ENCODE peak calls at places on chromosomes 7 and 10, in seven cellular contexts. K is endothelial cell, O is WTC11, S is GM13977, G is colonic mucosa, A is fibroblast of mammary gland, J is OCI-LY7. F is an unnamed sample.

GRCh38 chr7:155002411-155003214 is at the start of gene PAXIP1:
- DNase-seq in K (peak), A (peak), S (peak), G (no peak), J (peak), O (peak), F (peak)

GRCh38 chr7:41574377-41574776 is 128.5 kb downstream of the INHBA start:
- DNase-seq in O (no peak), K (no peak), S (no peak), J (no peak), A (peak), G (no peak), F (no peak)

GRCh38 chr10:43922335-43923280 is 273.9 kb upstream of the ZNF32 start:
- DNase-seq in S (no peak), A (no peak), K (no peak), J (peak), G (no peak), O (no peak), F (no peak)

GRCh38 chr7:24245362-24245761 is 38.6 kb upstream of the NPY start:
- DNase-seq in G (no peak), S (peak), K (no peak), A (no peak), J (no peak), O (no peak), F (no peak)

GRCh38 chr10:31315453-31315852 is 3.6 kb upstream of the ZEB1 start:
- DNase-seq in A (peak), O (no peak), K (no peak), J (no peak), S (no peak), G (no peak), F (no peak)

GRCh38 chr7:25965405-25966123 is 186.4 kb upstream of the NFE2L3 start:
- DNase-seq in A (peak), K (no peak), S (no peak), J (no peak), G (peak), O (no peak), F (no peak)

GRCh38 chr7:122140918-122141317 is 3.1 kb downstream of the AASS start:
- DNase-seq in G (no peak), J (no peak), O (no peak), S (no peak), K (no peak), A (no peak), F (no peak)

GRCh38 chr10:132947843-132948242 is 5.5 kb upstream of the CFAP46 start:
- DNase-seq in A (no peak), O (no peak), K (no peak), J (no peak), G (no peak), S (no peak), F (no peak)

GRCh38 chr7:56218510-56218909 is 102.3 kb upstream of the NUPR2 start:
- DNase-seq in J (no peak), S (no peak), A (no peak), O (no peak), K (no peak), G (no peak), F (no peak)

GRCh38 chr7:28093617-28094232 is 86.9 kb downstream of the JAZF1 start:
- DNase-seq in G (peak), J (peak), A (peak), S (peak), O (peak), K (peak), F (peak)

GRCh38 chr10:112773783-112774182 is 176.3 kb upstream of the TCF7L2 start:
- DNase-seq in S (no peak), A (no peak), O (no peak), K (no peak), G (no peak), J (no peak), F (no peak)

GRCh38 chr10:112774210-112774609 is 175.8 kb upstream of the TCF7L2 start:
- DNase-seq in J (no peak), O (no peak), G (no peak), K (no peak), S (no peak), A (no peak), F (no peak)

GRCh38 chr10:112775892-112776679 is 174.0 kb upstream of the TCF7L2 start:
- DNase-seq in S (no peak), J (no peak), A (no peak), K (no peak), G (no peak), O (no peak), F (no peak)

GRCh38 chr10:112774808-112775207 is 175.2 kb upstream of the TCF7L2 start:
- DNase-seq in K (no peak), J (no peak), A (no peak), O (no peak), G (no peak), S (no peak), F (no peak)

DNA sequence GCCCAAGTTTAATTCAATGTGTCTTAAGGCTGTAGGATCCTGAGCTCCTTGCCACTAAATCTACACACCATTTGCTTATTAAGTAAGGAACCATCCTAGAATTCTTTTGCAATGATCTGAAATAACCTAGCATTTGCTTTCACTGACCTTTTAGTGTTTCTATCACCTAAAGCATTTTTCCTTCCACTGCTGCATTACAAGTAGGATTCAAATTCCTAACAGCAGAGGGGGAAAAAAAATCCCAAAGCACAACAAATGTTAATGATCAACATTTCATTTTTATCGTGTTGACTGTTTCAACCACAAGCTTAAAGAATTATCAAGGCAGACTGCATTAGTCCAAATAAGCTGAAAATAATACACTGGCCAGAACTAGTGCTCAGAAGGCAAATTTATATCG is 174.7 kb upstream of the TCF7L2 start:
- DNase-seq in S (no peak), J (no peak), O (no peak), G (no peak), K (no peak), A (no peak), F (no peak)
- TF ChIP-seq CTCF in S (no peak), J (no peak), O (no peak), G (no peak), K (no peak), A (peak), F (no peak)

GRCh38 chr7:5422324-5423271 is 1.0 kb downstream of the TNRC18 start:
- DNase-seq in S (no peak), O (no peak), K (peak), A (peak), G (no peak), J (peak), F (no peak)
- TF ChIP-seq CTCF in S (no peak), O (no peak), K (no peak), A (no peak), G (no peak), J (no peak), F (no peak)

DNA sequence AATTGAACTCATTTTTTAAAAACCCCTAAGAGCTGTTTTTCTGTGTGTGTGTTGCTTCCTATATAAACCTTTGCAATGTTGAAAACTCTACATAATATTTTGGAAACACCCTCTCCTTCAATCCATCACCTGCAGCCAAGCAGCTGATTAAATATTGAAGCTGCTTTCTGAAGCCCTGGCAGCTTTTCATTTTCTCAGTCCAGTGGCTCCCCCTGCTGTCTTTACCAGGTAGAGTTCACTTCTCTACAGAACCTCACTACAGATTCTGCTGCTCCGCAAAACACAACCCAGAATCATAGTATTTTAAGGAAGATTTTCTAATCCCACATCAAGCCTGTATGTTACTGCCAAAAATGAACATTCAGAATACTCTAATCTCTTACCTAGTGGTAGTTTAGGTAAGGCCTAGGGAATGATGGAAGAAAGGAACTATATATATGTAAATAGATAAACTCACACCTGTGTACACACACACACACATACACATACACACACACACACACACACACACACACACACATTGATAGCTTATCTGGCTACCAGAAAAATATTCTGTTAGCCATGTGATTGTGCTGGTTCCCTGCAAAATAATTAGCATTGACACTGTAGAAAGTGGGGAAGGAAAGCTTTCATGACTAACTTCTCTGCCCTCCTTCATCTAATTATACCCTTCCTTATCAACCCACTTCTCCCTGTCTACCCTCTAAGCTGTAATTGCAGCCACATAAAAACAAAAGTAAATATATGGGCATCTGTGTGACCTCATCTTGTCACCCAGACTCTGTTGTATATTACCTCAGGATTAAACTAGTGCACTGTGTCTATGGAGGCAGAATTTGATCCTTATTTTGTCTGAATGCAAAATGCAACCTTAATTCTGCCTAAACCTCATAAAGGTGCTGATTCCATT is 229.5 kb upstream of the FZD1 start:
- DNase-seq in O (peak), S (peak), A (peak), J (peak), G (peak), K (peak), F (peak)
- TF ChIP-seq CTCF in O (peak), S (peak), A (peak), J (peak), G (peak), K (peak), F (peak)

GRCh38 chr7:88401009-88401623 is 94.4 kb upstream of the STEAP4 start:
- DNase-seq in O (no peak), J (peak), K (no peak), S (peak), G (no peak), A (peak), F (no peak)
- TF ChIP-seq CTCF in O (peak), J (peak), K (peak), S (peak), G (peak), A (peak), F (peak)

GRCh38 chr10:74881253-74881884 is 55.0 kb downstream of the KAT6B start:
- DNase-seq in S (no peak), G (no peak), A (no peak), J (no peak), K (no peak), O (no peak), F (no peak)
- TF ChIP-seq CTCF in S (no peak), G (no peak), A (no peak), J (no peak), K (no peak), O (no peak), F (no peak)

GRCh38 chr7:99949645-99950228 is 20.3 kb upstream of the GJC3 start:
- DNase-seq in A (peak), K (no peak), J (peak), G (no peak), S (no peak), O (no peak), F (no peak)
- TF ChIP-seq CTCF in A (peak), K (peak), J (peak), G (no peak), S (no peak), O (no peak), F (no peak)

DNA sequence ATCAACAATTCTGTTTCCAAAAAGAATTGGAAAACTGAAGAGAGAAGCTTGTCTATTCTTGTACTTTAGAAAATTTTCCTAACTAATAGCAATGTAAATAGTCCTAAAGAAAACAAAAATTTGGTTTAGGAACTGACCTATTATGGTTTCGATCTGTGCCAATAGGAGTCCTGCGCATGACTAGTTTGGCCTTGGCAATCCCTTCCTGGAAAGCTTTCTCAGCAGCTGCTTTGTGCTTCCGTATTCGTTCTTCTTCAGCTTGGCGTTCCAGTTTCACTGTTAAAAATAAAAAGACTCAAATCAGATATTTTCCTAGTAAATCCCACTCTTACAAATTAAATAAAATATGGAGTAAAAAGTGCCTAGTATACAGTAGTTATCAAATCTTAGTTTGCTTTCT is 36.6 kb downstream of the FZD9 start:
- DNase-seq in J (no peak), O (no peak), S (no peak), G (no peak), K (no peak), A (peak), F (no peak)
- TF ChIP-seq CTCF in J (no peak), O (no peak), S (no peak), G (no peak), K (no peak), A (no peak), F (no peak)

GRCh38 chr10:37109000-37109399 is 16.4 kb upstream of the ANKRD30A start:
- DNase-seq in S (no peak), G (no peak), K (no peak), J (no peak), O (no peak), A (no peak), F (no peak)
- TF ChIP-seq CTCF in S (no peak), G (no peak), K (no peak), J (no peak), O (no peak), A (no peak), F (no peak)

GRCh38 chr10:91787258-91787657 is 11.0 kb upstream of the TNKS2 start:
- DNase-seq in A (no peak), K (no peak), G (no peak), S (no peak), J (no peak), O (no peak), F (no peak)
- TF ChIP-seq CTCF in A (no peak), K (no peak), G (no peak), S (no peak), J (no peak), O (no peak), F (no peak)

GRCh38 chr10:29619273-29619672 is 15.5 kb downstream of the SVIL start:
- DNase-seq in K (no peak), O (no peak), A (peak), S (no peak), G (no peak), J (no peak), F (no peak)
- TF ChIP-seq CTCF in K (no peak), O (no peak), A (no peak), S (no peak), G (no peak), J (no peak), F (no peak)